ENCODE peak calls at places on chromosomes 2 and 18, in four cellular contexts. One of them, this sample, is unnamed.

GRCh38 chr2:6309415-6310185 is 556.1 kb downstream of the CMPK2 start:
- DNase-seq in PC-9: no peak
- DNase-seq in OCI-LY7: peak; percentile 95
- DNase-seq in fibroblast of lung: no peak
- DNase-seq in this sample: no peak

GRCh38 chr2:63788070-63788469 is 53.6 kb upstream of the UGP2 start:
- DNase-seq in PC-9: no peak
- DNase-seq in OCI-LY7: no peak
- DNase-seq in fibroblast of lung: peak; percentile 68
- DNase-seq in this sample: no peak

GRCh38 chr2:104736026-104736425 is 117.9 kb upstream of the POU3F3 start:
- DNase-seq in PC-9: no peak
- DNase-seq in OCI-LY7: no peak
- DNase-seq in fibroblast of lung: peak; percentile 9
- DNase-seq in this sample: no peak

GRCh38 chr2:218179782-218180181 is 13.0 kb upstream of the CXCR1 start:
- DNase-seq in PC-9: no peak
- DNase-seq in OCI-LY7: no peak
- DNase-seq in fibroblast of lung: no peak
- DNase-seq in this sample: no peak

GRCh38 chr18:59691046-59691395 is 6.2 kb downstream of the CCBE1 start:
- DNase-seq in PC-9: no peak
- DNase-seq in OCI-LY7: no peak
- DNase-seq in fibroblast of lung: peak; percentile 79
- DNase-seq in this sample: peak; percentile 92

GRCh38 chr2:23668756-23669304 is 258.1 kb downstream of the ATAD2B start:
- DNase-seq in PC-9: no peak
- DNase-seq in OCI-LY7: no peak
- DNase-seq in fibroblast of lung: no peak
- DNase-seq in this sample: no peak

GRCh38 chr2:188452084-188452483 is 160.4 kb downstream of the GULP1 start:
- DNase-seq in PC-9: no peak
- DNase-seq in OCI-LY7: no peak
- DNase-seq in fibroblast of lung: peak; percentile 32
- DNase-seq in this sample: no peak

GRCh38 chr18:47735041-47735440 is 195.4 kb downstream of the SMAD2 start:
- DNase-seq in PC-9: no peak
- DNase-seq in OCI-LY7: no peak
- DNase-seq in fibroblast of lung: no peak
- DNase-seq in this sample: no peak

GRCh38 chr2:180359522-180360282 is 352.6 kb upstream of the CWC22 start:
- DNase-seq in PC-9: peak; percentile 79
- DNase-seq in OCI-LY7: peak; percentile 49
- DNase-seq in fibroblast of lung: no peak
- DNase-seq in this sample: no peak

GRCh38 chr2:226215902-226216503 is 583.6 kb downstream of the IRS1 start:
- DNase-seq in PC-9: peak; percentile 37
- DNase-seq in OCI-LY7: peak; percentile 56
- DNase-seq in fibroblast of lung: peak; percentile 43
- DNase-seq in this sample: peak; percentile 18

GRCh38 chr2:118683460-118683859 is 164.0 kb downstream of the EN1 start:
- DNase-seq in PC-9: no peak
- DNase-seq in OCI-LY7: no peak
- DNase-seq in fibroblast of lung: no peak
- DNase-seq in this sample: no peak

GRCh38 chr2:234951386-234952269 is at the start of gene SH3BP4:
- DNase-seq in PC-9: peak; percentile 91
- DNase-seq in OCI-LY7: no peak
- DNase-seq in fibroblast of lung: peak; percentile 74
- DNase-seq in this sample: peak; percentile 95

GRCh38 chr2:37776487-37776886 is 105.0 kb upstream of the CDC42EP3 start:
- DNase-seq in PC-9: peak; percentile 76
- DNase-seq in OCI-LY7: no peak
- DNase-seq in fibroblast of lung: peak; percentile 99
- DNase-seq in this sample: peak; percentile 89

GRCh38 chr2:240931319-240931949 is 25.3 kb downstream of the CROCC2 start:
- DNase-seq in PC-9: no peak
- DNase-seq in OCI-LY7: no peak
- DNase-seq in fibroblast of lung: no peak
- DNase-seq in this sample: peak; percentile 50

GRCh38 chr2:42962521-42962953 is 170.2 kb upstream of the HAAO start:
- DNase-seq in PC-9: no peak
- DNase-seq in OCI-LY7: peak; percentile 44
- DNase-seq in fibroblast of lung: no peak
- DNase-seq in this sample: peak; percentile 34

GRCh38 chr2:180010701-180011100 is 3.6 kb upstream of the CWC22 start:
- DNase-seq in PC-9: no peak
- DNase-seq in OCI-LY7: peak; percentile 19
- DNase-seq in fibroblast of lung: no peak
- DNase-seq in this sample: no peak

GRCh38 chr2:239644016-239644415 is 243.2 kb upstream of the HDAC4 start:
- DNase-seq in PC-9: no peak
- DNase-seq in OCI-LY7: no peak
- DNase-seq in fibroblast of lung: peak; percentile 8
- DNase-seq in this sample: peak; percentile 14

GRCh38 chr18:26468931-26469340 is 79.4 kb downstream of the KCTD1 start:
- DNase-seq in PC-9: no peak
- DNase-seq in OCI-LY7: peak; percentile 80
- DNase-seq in fibroblast of lung: no peak
- DNase-seq in this sample: no peak

GRCh38 chr18:76441002-76441667 is 53.9 kb downstream of the ZNF516 start:
- DNase-seq in PC-9: no peak
- DNase-seq in OCI-LY7: no peak
- DNase-seq in fibroblast of lung: no peak
- DNase-seq in this sample: no peak

GRCh38 chr2:233079473-233079877 is 19.3 kb downstream of the INPP5D start:
- DNase-seq in PC-9: no peak
- DNase-seq in OCI-LY7: peak; percentile 77
- DNase-seq in fibroblast of lung: no peak
- DNase-seq in this sample: no peak

DNA sequence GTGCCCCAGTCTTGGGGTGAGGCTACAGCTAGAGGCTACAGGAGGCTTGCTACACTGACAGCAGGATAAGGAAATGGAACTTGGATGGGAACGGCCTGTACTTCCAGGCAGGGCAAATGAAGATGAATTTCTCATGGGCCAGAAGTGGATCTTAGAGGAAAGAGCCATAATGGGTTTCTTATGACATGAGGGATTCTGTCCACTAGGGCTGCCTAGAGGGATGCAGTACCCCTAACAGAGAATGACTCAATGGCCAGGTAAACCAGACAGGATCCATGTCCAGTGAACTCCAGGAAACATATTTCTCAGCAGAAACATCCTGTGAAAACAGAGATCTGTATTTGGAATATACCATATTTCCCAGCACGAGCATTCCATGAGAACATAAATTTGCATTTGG is 11.4 kb upstream of the SLC35F5 start:
- DNase-seq in PC-9: no peak
- DNase-seq in OCI-LY7: no peak
- DNase-seq in fibroblast of lung: no peak
- DNase-seq in this sample: peak; percentile 42
- H2AFZ ChIP-seq in PC-9: no peak overlapping the region
- H2AFZ ChIP-seq in OCI-LY7: no peak overlapping the region
- H2AFZ ChIP-seq in fibroblast of lung: no peak overlapping the region
- H2AFZ ChIP-seq in this sample: no peak overlapping the region

DNA sequence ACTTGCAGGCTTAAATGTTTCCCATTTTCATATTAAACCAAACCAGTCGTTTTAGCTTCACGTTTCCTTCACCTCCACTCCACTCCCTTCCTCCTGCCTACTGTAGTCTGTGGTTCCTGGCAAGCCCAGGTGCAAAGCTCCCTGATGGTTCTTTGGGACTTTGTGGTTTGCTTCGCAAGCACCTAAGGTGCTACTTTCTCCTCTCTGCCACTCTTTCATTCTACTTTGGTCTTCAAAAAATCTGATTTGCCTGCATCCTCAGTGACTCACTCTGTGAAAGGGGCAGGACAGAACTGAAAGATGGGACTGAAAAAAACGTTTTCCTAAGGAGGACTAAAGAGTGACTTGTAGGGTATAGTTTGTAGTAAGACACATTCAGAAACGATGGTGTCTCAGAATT is 228.4 kb downstream of the CYRIA start:
- DNase-seq in PC-9: no peak
- DNase-seq in OCI-LY7: no peak
- DNase-seq in fibroblast of lung: no peak
- DNase-seq in this sample: no peak
- H3K4me2 ChIP-seq in PC-9: no peak overlapping the region
- H3K4me2 ChIP-seq in OCI-LY7: no peak overlapping the region
- H3K4me2 ChIP-seq in fibroblast of lung: no peak overlapping the region
- H3K4me2 ChIP-seq in this sample: no peak overlapping the region

GRCh38 chr18:12278765-12279682 is 24.9 kb downstream of the CIDEA start:
- DNase-seq in PC-9: no peak
- DNase-seq in OCI-LY7: no peak
- DNase-seq in fibroblast of lung: peak; percentile 98
- DNase-seq in this sample: peak; percentile 98

GRCh38 chr18:12281861-12282260 is 26.2 kb upstream of the TUBB6 start:
- DNase-seq in PC-9: no peak
- DNase-seq in OCI-LY7: no peak
- DNase-seq in fibroblast of lung: peak; percentile 19
- DNase-seq in this sample: no peak

GRCh38 chr18:12278153-12278764 is 24.1 kb downstream of the CIDEA start:
- DNase-seq in PC-9: no peak
- DNase-seq in OCI-LY7: peak; percentile 23
- DNase-seq in fibroblast of lung: no peak
- DNase-seq in this sample: no peak

GRCh38 chr18:12282436-12283039 is 25.5 kb upstream of the TUBB6 start:
- DNase-seq in PC-9: peak; percentile 28
- DNase-seq in OCI-LY7: no peak
- DNase-seq in fibroblast of lung: peak; percentile 93
- DNase-seq in this sample: peak; percentile 91

DNA sequence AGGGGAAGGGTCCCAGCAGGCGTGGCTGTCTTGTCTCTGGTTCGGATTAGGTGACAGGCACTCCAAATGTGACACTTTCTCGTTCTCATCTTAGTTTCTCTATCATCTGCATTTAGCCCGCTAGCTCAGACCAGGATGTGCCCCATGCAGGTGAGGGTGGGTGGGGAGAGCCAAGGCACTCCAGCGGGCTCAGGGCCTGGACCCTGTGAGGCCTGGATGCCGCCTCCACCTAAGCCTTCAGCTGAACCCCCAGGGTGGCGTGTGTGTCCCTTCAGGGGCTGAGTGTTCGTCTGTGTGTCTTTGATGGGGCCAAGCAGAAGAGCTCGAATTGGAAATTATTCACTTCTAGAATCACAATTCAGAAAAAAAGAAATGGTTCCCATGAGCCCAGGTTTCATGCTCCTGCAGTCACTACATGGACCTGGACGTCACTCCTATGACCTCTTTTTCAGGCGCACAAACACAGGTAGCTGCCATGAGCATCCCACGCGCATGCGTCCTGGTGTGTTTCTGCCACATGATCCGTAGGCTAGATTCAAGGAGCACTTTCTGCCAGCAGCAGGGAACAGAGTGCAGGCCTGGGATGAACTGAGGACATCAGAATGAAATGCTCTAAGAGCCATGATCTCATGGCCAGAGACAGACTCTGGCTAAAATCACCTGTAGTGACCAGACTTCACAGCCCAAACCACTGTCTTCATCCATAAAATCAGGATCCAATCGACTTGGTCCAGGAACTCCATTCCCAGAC is 25.8 kb downstream of the CIDEA start:
- DNase-seq in PC-9: no peak
- DNase-seq in OCI-LY7: no peak
- DNase-seq in fibroblast of lung: no peak
- DNase-seq in this sample: no peak
- H3K4me3 ChIP-seq in PC-9: no peak overlapping the region
- H3K4me3 ChIP-seq in OCI-LY7: no peak overlapping the region
- H3K4me3 ChIP-seq in fibroblast of lung: no peak overlapping the region
- H3K4me3 ChIP-seq in this sample: peak overlapping the region; percentile 69

GRCh38 chr2:195364015-195364965 is 292.7 kb upstream of the SLC39A10 start:
- DNase-seq in PC-9: no peak
- DNase-seq in OCI-LY7: no peak
- DNase-seq in fibroblast of lung: peak; percentile 76
- DNase-seq in this sample: no peak

GRCh38 chr2:195368530-195369216 is 288.4 kb upstream of the SLC39A10 start:
- DNase-seq in PC-9: no peak
- DNase-seq in OCI-LY7: no peak
- DNase-seq in fibroblast of lung: no peak
- DNase-seq in this sample: peak; percentile 70

GRCh38 chr2:195367713-195368529 is 289.1 kb upstream of the SLC39A10 start:
- DNase-seq in PC-9: no peak
- DNase-seq in OCI-LY7: no peak
- DNase-seq in fibroblast of lung: no peak
- DNase-seq in this sample: no peak

GRCh38 chr2:195370167-195370943 is 286.7 kb upstream of the SLC39A10 start:
- DNase-seq in PC-9: no peak
- DNase-seq in OCI-LY7: no peak
- DNase-seq in fibroblast of lung: no peak
- DNase-seq in this sample: no peak

DNA sequence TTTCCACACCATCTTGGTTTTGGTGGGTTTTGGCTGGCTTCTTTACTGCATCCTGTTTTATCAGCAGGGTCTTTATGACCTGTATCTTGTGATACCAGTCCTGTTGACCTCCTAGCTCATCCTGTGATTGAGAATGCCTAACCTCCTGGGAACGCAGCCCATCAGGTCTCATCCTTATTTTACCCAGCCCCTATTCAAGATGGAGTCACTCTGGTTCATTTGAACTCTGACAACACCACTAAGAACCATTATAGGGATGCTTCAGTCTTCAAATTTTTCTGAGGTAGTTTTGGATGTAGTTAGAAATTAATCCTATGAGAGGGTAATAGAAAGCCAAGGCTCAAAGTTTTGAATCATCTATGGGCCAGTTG is 287.8 kb upstream of the SLC39A10 start:
- DNase-seq in PC-9: no peak
- DNase-seq in OCI-LY7: no peak
- DNase-seq in fibroblast of lung: no peak
- DNase-seq in this sample: no peak
- H2AFZ ChIP-seq in PC-9: no peak overlapping the region
- H2AFZ ChIP-seq in OCI-LY7: no peak overlapping the region
- H2AFZ ChIP-seq in fibroblast of lung: no peak overlapping the region
- H2AFZ ChIP-seq in this sample: peak overlapping the region; percentile 67